ENCODE peak calls at places on chromosomes 1 and 21, in four cellular contexts. W is H9, T is GM13976, N is cardiac fibroblast. B is an unnamed sample.

GRCh38 chr1:64242895-64243756 is 39.7 kb downstream of the UBE2U start:
- DNase-seq in N (peak), T (no peak), W (no peak), B (peak)

GRCh38 chr1:37250371-37250770 is 216.1 kb upstream of the GRIK3 start:
- DNase-seq in W (no peak), T (no peak), N (no peak), B (no peak)

GRCh38 chr1:170494369-170494768 is 37.6 kb upstream of the GORAB start:
- DNase-seq in N (peak), W (no peak), T (no peak), B (peak)

GRCh38 chr21:15014220-15014619 is 50.6 kb downstream of the NRIP1 start:
- DNase-seq in T (no peak), N (no peak), W (no peak), B (no peak)

GRCh38 chr1:998905-999796 is 746 bp downstream of the HES4 start:
- DNase-seq in W (peak), T (peak), N (peak), B (peak)

GRCh38 chr21:27756191-27756590 is 789.3 kb upstream of the ADAMTS5 start:
- DNase-seq in T (no peak), N (peak), W (no peak), B (no peak)

GRCh38 chr21:23639726-23640125 is 1967.6 kb downstream of the MRPL39 start:
- DNase-seq in N (no peak), W (no peak), T (no peak), B (peak)

GRCh38 chr1:10900691-10901090 is 104.2 kb upstream of the CASZ1 start:
- DNase-seq in T (no peak), W (no peak), N (peak), B (peak)

GRCh38 chr21:34878501-34878900 is 170.6 kb downstream of the RUNX1 start:
- DNase-seq in N (no peak), T (no peak), W (no peak), B (peak)

GRCh38 chr1:25048728-25049127 is 118.7 kb upstream of the RUNX3 start:
- DNase-seq in N (no peak), T (no peak), W (no peak), B (no peak)

GRCh38 chr1:24318238-24318987 is 744 bp upstream of the GRHL3 start:
- DNase-seq in T (no peak), W (no peak), N (peak), B (peak)

GRCh38 chr1:197435224-197435623 is 167.2 kb downstream of the CRB1 start:
- DNase-seq in N (no peak), W (no peak), T (no peak), B (no peak)

GRCh38 chr1:19222979-19223824 is 13.1 kb upstream of the UBR4 start:
- DNase-seq in W (no peak), T (no peak), N (peak), B (no peak)

GRCh38 chr1:169133801-169134558 is 27.5 kb downstream of the ATP1B1 start:
- DNase-seq in T (no peak), N (no peak), W (no peak), B (peak)

GRCh38 chr1:240854367-240854766 is 242.4 kb upstream of the GREM2 start:
- DNase-seq in N (peak), W (no peak), T (no peak), B (peak)

DNA sequence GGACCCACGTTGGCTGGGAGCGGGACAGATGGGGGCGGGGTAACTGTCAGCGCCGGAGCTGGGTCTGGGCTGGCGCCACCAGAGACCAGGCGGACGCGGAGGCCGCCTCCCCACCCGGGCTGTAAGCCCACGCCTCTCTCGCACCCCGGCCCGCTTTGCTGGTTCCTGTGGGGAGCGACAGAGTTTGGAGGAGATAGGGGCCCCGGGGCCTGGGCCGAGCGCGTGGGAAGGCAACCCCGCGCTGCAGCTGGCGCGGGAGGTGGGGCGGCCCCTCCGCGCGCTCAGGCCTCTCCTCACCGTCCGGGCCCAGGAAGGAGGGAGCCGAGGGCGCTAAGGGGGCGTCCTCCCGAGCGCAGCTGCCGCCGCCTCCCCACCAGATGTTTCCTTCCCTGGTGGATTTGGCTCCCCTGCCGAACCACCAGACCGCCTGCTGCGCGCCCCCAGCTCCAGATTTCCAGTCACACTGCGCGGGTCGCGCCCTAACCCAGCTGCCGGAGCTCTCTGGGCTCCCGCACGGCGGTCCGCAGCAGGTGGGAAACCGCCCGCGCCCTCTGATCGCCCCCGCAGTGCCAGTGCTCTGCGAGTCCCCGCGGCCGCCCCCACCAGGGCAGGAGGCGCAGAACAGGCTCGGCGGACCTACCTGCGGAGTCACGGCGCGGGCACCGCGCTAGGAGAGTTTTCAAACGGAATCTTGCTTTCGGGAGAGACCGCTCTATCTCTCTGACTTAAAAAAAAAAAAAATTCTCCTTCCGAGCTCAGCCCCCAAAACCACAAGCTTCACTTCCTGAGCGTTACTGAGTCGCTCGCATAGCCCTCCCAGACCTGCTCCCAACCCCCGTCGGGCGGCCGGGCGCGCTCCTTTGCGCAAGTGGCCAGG is 1.1 kb downstream of the GFI1 start:
- DNase-seq in W (peak), T (peak), N (peak), B (peak)
- TF ChIP-seq CTCF in W (peak), T (peak), N (no peak), B (peak)

GRCh38 chr1:29453502-29454240 is 217.3 kb downstream of the PTPRU start:
- DNase-seq in T (peak), N (peak), W (peak), B (peak)
- TF ChIP-seq CTCF in T (no peak), N (no peak), W (peak), B (peak)

GRCh38 chr21:31991356-31992331 is 118.8 kb downstream of the HUNK start:
- DNase-seq in W (peak), T (no peak), N (no peak), B (peak)
- TF ChIP-seq CTCF in W (peak), T (no peak), N (no peak), B (no peak)

GRCh38 chr21:41043008-41043407 is 125.0 kb upstream of the BACE2 start:
- DNase-seq in T (no peak), W (no peak), N (no peak), B (peak)

GRCh38 chr21:41048141-41048540 is 119.8 kb upstream of the BACE2 start:
- DNase-seq in N (no peak), W (no peak), T (no peak), B (no peak)

GRCh38 chr21:41048636-41049035 is 119.3 kb upstream of the BACE2 start:
- DNase-seq in N (no peak), W (no peak), T (no peak), B (no peak)

GRCh38 chr21:41045534-41046268 is 122.3 kb upstream of the BACE2 start:
- DNase-seq in T (no peak), N (no peak), W (peak), B (peak)
- TF ChIP-seq CTCF in T (no peak), N (no peak), W (peak), B (peak)

GRCh38 chr1:23098463-23099170 is 70.0 kb downstream of the LUZP1 start:
- DNase-seq in N (peak), T (peak), W (peak), B (peak)
- TF ChIP-seq CTCF in N (peak), T (peak), W (peak), B (peak)